ENCODE peak calls at places on chromosomes 7 and 10, in five cellular contexts. K, Z, N, V and C are unnamed samples.

GRCh38 chr10:124565565-124566221 is 104.1 kb downstream of the LHPP start:
- DNase-seq in N (no peak), V (peak), K (peak), Z (no peak), C (no peak)

GRCh38 chr10:24494236-24494635 is 229.5 kb downstream of the ARHGAP21 start:
- DNase-seq in Z (no peak), V (no peak), K (no peak), N (no peak), C (no peak)

GRCh38 chr7:73827568-73828106 is 3.2 kb upstream of the CLDN4 start:
- DNase-seq in K (no peak), Z (peak), N (no peak), V (no peak), C (no peak)

GRCh38 chr10:104922810-104923209 is 281.7 kb downstream of the SORCS3 start:
- DNase-seq in Z (no peak), K (no peak), N (no peak), V (no peak), C (no peak)

GRCh38 chr10:64086083-64086772 is 565.0 kb downstream of the REEP3 start:
- DNase-seq in V (no peak), Z (no peak), N (no peak), K (no peak), C (no peak)

GRCh38 chr10:33129987-33130386 is 172.0 kb upstream of the ITGB1 start:
- DNase-seq in K (no peak), V (peak), Z (no peak), N (peak), C (no peak)

GRCh38 chr7:102175423-102176170 is 111.1 kb upstream of the SH2B2 start:
- DNase-seq in V (no peak), Z (no peak), K (peak), N (no peak), C (no peak)

GRCh38 chr7:149459540-149460433 is 1.1 kb downstream of the ZNF777 start:
- DNase-seq in N (no peak), Z (peak), V (no peak), K (no peak), C (no peak)

GRCh38 chr10:132175401-132175800 is 11.3 kb upstream of the DPYSL4 start:
- DNase-seq in K (peak), N (no peak), V (no peak), Z (no peak), C (no peak)

GRCh38 chr10:97011397-97011796 is 174.4 kb downstream of the SLIT1 start:
- DNase-seq in Z (no peak), N (no peak), V (no peak), K (no peak), C (no peak)

GRCh38 chr10:103736763-103737162 is 118.6 kb downstream of the SH3PXD2A start:
- DNase-seq in V (no peak), Z (no peak), K (no peak), N (no peak), C (no peak)

GRCh38 chr10:129962092-129962494 is 2.0 kb downstream of the EBF3 start:
- DNase-seq in N (no peak), Z (no peak), V (no peak), K (peak), C (no peak)

GRCh38 chr10:5476918-5477525 is 22.3 kb downstream of the CALML5 start:
- DNase-seq in V (no peak), N (no peak), K (no peak), Z (peak), C (peak)

GRCh38 chr10:29083096-29083495 is 205.8 kb upstream of the LYZL1 start:
- DNase-seq in V (no peak), N (peak), K (no peak), Z (no peak), C (no peak)

GRCh38 chr10:32187686-32188085 is 131.5 kb upstream of the KIF5B start:
- DNase-seq in N (no peak), K (no peak), V (no peak), Z (no peak), C (no peak)

GRCh38 chr10:103458720-103459119 is at the start of gene CALHM1:
- DNase-seq in V (no peak), K (no peak), Z (peak), N (no peak), C (no peak)

GRCh38 chr10:126504051-126504760 is 115.9 kb upstream of the ADAM12 start:
- DNase-seq in V (peak), K (peak), N (peak), Z (peak), C (peak)

GRCh38 chr7:91182819-91183405 is 81.3 kb upstream of the FZD1 start:
- DNase-seq in V (peak), Z (no peak), N (peak), K (no peak), C (no peak)

GRCh38 chr10:132106431-132106830 is 40.7 kb downstream of the JAKMIP3 start:
- DNase-seq in K (no peak), V (no peak), Z (no peak), N (no peak), C (no peak)

GRCh38 chr7:106124176-106124575 is 12.1 kb upstream of the SYPL1 start:
- DNase-seq in K (no peak), N (no peak), Z (no peak), V (no peak), C (no peak)

GRCh38 chr7:144717720-144718119 is 118.1 kb downstream of the TPK1 start:
- DNase-seq in V (no peak), K (no peak), N (no peak), Z (no peak), C (no peak)

GRCh38 chr10:62081322-62081945 is 179.9 kb downstream of the ARID5B start:
- DNase-seq in V (peak), Z (no peak), N (peak), K (no peak), C (no peak)

GRCh38 chr10:93947055-93947454 is 46.7 kb upstream of the PLCE1 start:
- DNase-seq in K (peak), V (peak), Z (peak), N (peak), C (peak)

DNA sequence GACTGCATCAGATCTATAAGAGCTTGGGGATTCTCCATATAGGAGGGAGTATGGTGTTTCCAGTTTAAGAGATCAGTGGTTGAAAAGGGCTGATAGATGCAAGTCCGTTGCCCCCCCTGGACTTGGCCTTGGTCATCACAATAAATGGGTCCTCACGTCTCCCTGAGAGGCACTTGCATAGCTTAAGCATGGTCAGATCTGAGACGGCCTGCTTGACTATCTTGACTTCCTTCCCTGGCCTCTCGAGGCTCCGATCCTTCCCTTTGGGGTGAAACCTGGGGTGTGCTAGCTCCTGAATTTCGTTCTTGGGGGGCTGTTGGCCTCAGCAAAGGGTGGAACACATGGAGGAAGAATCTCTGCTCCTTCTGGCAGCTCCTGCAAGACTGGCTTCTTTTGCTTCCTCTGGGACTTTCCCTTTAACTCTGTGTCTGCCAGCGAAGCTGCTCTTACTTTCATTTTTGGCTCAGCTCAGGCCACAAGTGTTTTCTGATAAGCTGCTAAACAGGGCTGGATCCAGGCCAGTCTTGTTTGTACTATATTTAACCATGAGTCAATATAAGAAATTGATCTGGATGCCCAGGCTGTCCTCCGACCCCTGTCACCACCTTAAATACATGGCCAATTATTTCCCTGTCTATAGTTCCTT is 11.2 kb upstream of the ZNF485 start:
- DNase-seq in K (no peak), Z (peak), V (peak), N (peak), C (no peak)
- H3K4me3 ChIP-seq in K (peak), Z (no peak), V (peak), N (no peak), C (no peak)

DNA sequence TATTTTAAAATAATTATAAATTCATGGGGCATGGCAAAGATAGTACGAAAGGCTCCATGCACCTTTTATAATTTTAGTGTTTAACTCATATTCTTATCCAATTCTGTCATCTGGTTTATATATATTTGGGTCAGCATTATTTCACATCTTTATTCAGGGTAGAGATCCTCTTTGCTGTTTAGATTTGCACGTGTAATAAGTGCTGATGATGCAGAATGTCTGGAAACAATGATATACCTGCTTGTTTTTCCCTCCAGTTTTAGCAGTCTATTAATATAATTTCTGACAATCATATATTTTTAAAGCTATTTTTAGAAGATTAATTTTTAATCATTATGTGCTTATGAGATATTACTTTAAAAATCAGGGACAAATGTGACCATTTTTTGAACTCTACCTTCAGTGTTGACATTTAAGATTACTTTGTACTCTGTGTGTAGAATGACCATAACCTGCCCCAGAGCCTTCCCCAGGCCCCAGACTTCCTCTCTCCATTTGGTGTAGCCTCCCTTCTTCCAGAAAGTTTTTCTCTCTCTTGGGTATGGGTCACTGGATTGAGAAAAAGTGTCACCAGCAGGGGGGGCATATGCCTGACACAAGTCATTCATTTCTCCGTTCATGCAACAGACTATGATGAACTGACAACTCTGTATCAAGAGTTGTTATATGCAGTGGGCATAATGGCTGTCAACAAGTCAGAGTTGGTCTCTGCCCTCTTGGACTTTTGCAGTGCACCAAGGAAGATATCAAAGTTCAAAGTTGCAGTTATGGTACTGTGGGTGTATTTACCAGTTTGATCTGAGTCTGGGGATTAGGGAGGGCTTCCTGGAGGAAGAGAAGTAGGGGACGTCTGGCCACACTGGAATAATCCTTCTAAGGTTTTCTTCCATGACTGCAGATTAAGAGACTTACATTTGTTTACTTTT is 192.6 kb upstream of the CCDC6 start:
- DNase-seq in V (no peak), N (no peak), Z (no peak), K (no peak), C (no peak)
- TF ChIP-seq CTCF in V (peak), N (peak), Z (no peak), K (peak), C (peak)

GRCh38 chr10:110870823-110871235 is 899 bp upstream of the PDCD4 start:
- DNase-seq in Z (no peak), K (no peak), N (no peak), V (no peak), C (no peak)
- H3K4me3 ChIP-seq in Z (peak), K (peak), N (no peak), V (no peak), C (no peak)

GRCh38 chr7:100629117-100629711 is 12.1 kb downstream of the TFR2 start:
- DNase-seq in K (no peak), N (no peak), V (no peak), Z (no peak), C (no peak)
- TF ChIP-seq CTCF in K (no peak), N (peak), V (peak), Z (no peak), C (peak)

DNA sequence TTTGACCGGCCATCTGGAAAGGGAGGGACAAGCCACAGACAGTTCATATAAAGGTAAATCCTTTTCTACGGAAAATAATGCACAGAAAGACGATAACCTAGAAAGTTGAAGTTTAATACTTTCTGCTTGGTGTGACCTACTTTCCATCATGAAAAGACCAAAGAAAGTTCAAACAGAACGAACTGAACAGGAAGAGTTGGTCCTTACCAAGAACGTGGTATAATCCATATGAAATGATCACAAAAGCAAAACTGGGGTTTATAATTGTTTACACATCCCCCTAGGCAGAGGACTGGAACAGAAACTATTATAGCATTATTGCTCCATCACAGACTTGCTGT is 105.4 kb downstream of the ST8SIA6 start:
- DNase-seq in Z (no peak), N (no peak), V (no peak), K (no peak), C (no peak)
- H3K4me3 ChIP-seq in Z (no peak), N (no peak), V (peak), K (peak), C (peak)

GRCh38 chr7:2680792-2681490 is 7.1 kb upstream of the AMZ1 start:
- DNase-seq in N (peak), K (peak), V (peak), Z (peak), C (no peak)
- TF ChIP-seq CTCF in N (peak), K (peak), V (peak), Z (peak), C (peak)

DNA sequence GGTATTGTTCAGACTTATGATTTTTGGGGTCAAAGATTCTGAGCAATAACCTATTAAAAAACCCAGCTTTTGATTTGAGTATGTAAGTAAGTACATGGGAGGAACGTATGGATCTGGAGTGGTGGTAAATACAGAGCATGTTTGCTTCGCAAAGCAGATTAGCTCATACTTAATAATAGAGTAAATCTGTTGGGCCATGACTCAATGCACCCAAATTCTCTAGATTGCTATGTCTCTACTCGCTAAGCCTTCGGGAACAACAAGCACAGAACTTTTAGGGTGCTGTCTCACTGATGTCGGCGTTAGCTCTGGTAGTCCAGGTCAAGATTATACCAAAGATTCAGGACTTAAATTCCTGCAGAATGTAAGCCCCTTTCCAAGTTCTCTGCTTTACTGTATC is 801 bp upstream of the MINPP1 start:
- DNase-seq in K (no peak), Z (no peak), N (no peak), V (peak), C (no peak)
- H3K4me3 ChIP-seq in K (peak), Z (peak), N (peak), V (peak), C (peak)

GRCh38 chr7:40282858-40283257 is 148.1 kb downstream of the SUGCT start:
- DNase-seq in K (no peak), N (no peak), Z (no peak), V (no peak), C (no peak)
- TF ChIP-seq CTCF in K (no peak), N (no peak), Z (no peak), V (no peak), C (no peak)

GRCh38 chr10:78966844-78967488 is 101.8 kb upstream of the ZMIZ1 start:
- DNase-seq in N (no peak), K (no peak), V (no peak), Z (no peak), C (no peak)
- H3K4me3 ChIP-seq in N (no peak), K (no peak), V (no peak), Z (no peak), C (no peak)

GRCh38 chr7:123557631-123558505 is at the start of gene NDUFA5:
- DNase-seq in V (peak), K (peak), Z (peak), N (peak), C (peak)
- TF ChIP-seq CTCF in V (no peak), K (no peak), Z (no peak), N (no peak), C (no peak)